ENCODE peak calls at places on chromosomes 4 and X, in nine cellular contexts. One of them, this sample, is unnamed.

GRCh38 chr4:73589887-73590801 is 30.1 kb downstream of the RASSF6 start:
- DNase-seq in progenitor cell of endocrine pancreas: no peak
- DNase-seq in B cell: peak
- DNase-seq in GM20000: peak
- DNase-seq in nephron progenitor cell: no peak
- DNase-seq in H9: no peak
- DNase-seq in neural crest cell: no peak
- DNase-seq in mucosa of descending colon: no peak
- DNase-seq in dorsolateral prefrontal cortex: no peak
- DNase-seq in this sample: no peak

GRCh38 chrX:36577006-36577405 is 431.2 kb upstream of the FAM47C start:
- DNase-seq in B cell: no peak
- DNase-seq in progenitor cell of endocrine pancreas: no peak
- DNase-seq in mucosa of descending colon: no peak
- DNase-seq in neural crest cell: no peak
- DNase-seq in GM20000: no peak
- DNase-seq in nephron progenitor cell: no peak
- DNase-seq in dorsolateral prefrontal cortex: no peak
- DNase-seq in H9: no peak
- DNase-seq in this sample: no peak

GRCh38 chr4:169205146-169205806 is 65.5 kb downstream of the SH3RF1 start:
- DNase-seq in progenitor cell of endocrine pancreas: no peak
- DNase-seq in dorsolateral prefrontal cortex: no peak
- DNase-seq in H9: no peak
- DNase-seq in GM20000: no peak
- DNase-seq in nephron progenitor cell: no peak
- DNase-seq in mucosa of descending colon: no peak
- DNase-seq in neural crest cell: no peak
- DNase-seq in B cell: no peak
- DNase-seq in this sample: no peak

GRCh38 chrX:18899796-18900380 is 84.0 kb downstream of the PHKA2 start:
- DNase-seq in progenitor cell of endocrine pancreas: no peak
- DNase-seq in nephron progenitor cell: peak
- DNase-seq in dorsolateral prefrontal cortex: no peak
- DNase-seq in B cell: no peak
- DNase-seq in neural crest cell: no peak
- DNase-seq in mucosa of descending colon: no peak
- DNase-seq in GM20000: peak
- DNase-seq in H9: peak
- DNase-seq in this sample: no peak

GRCh38 chrX:97524340-97524739 is 640.6 kb downstream of the RPA4 start:
- DNase-seq in B cell: no peak
- DNase-seq in dorsolateral prefrontal cortex: no peak
- DNase-seq in progenitor cell of endocrine pancreas: no peak
- DNase-seq in mucosa of descending colon: no peak
- DNase-seq in nephron progenitor cell: no peak
- DNase-seq in GM20000: no peak
- DNase-seq in neural crest cell: no peak
- DNase-seq in H9: no peak
- DNase-seq in this sample: no peak

GRCh38 chrX:108053218-108053617 is 8.4 kb downstream of the VSIG1 start:
- DNase-seq in nephron progenitor cell: no peak
- DNase-seq in H9: no peak
- DNase-seq in dorsolateral prefrontal cortex: no peak
- DNase-seq in progenitor cell of endocrine pancreas: no peak
- DNase-seq in neural crest cell: no peak
- DNase-seq in B cell: no peak
- DNase-seq in GM20000: no peak
- DNase-seq in mucosa of descending colon: no peak
- DNase-seq in this sample: no peak

GRCh38 chr4:20554134-20554533 is 146.1 kb upstream of the PACRGL start:
- DNase-seq in H9: no peak
- DNase-seq in nephron progenitor cell: no peak
- DNase-seq in GM20000: no peak
- DNase-seq in neural crest cell: no peak
- DNase-seq in dorsolateral prefrontal cortex: no peak
- DNase-seq in B cell: no peak
- DNase-seq in progenitor cell of endocrine pancreas: no peak
- DNase-seq in mucosa of descending colon: no peak
- DNase-seq in this sample: no peak

GRCh38 chr4:152360045-152360410 is 175.9 kb downstream of the FBXW7 start:
- DNase-seq in GM20000: peak
- DNase-seq in mucosa of descending colon: no peak
- DNase-seq in nephron progenitor cell: no peak
- DNase-seq in neural crest cell: no peak
- DNase-seq in dorsolateral prefrontal cortex: no peak
- DNase-seq in H9: no peak
- DNase-seq in B cell: no peak
- DNase-seq in progenitor cell of endocrine pancreas: no peak
- DNase-seq in this sample: no peak

GRCh38 chr4:55830048-55830447 is 10.5 kb downstream of the EXOC1L start:
- DNase-seq in dorsolateral prefrontal cortex: no peak
- DNase-seq in mucosa of descending colon: no peak
- DNase-seq in H9: no peak
- DNase-seq in B cell: no peak
- DNase-seq in GM20000: no peak
- DNase-seq in neural crest cell: no peak
- DNase-seq in progenitor cell of endocrine pancreas: no peak
- DNase-seq in nephron progenitor cell: no peak
- DNase-seq in this sample: no peak

GRCh38 chrX:9746148-9746880 is 19.3 kb downstream of the GPR143 start:
- DNase-seq in nephron progenitor cell: no peak
- DNase-seq in H9: no peak
- DNase-seq in dorsolateral prefrontal cortex: no peak
- DNase-seq in GM20000: no peak
- DNase-seq in B cell: no peak
- DNase-seq in neural crest cell: no peak
- DNase-seq in progenitor cell of endocrine pancreas: no peak
- DNase-seq in mucosa of descending colon: no peak
- DNase-seq in this sample: no peak

GRCh38 chrX:85111347-85111746 is 107.7 kb downstream of the APOOL start:
- DNase-seq in progenitor cell of endocrine pancreas: no peak
- DNase-seq in dorsolateral prefrontal cortex: no peak
- DNase-seq in B cell: peak
- DNase-seq in H9: no peak
- DNase-seq in nephron progenitor cell: no peak
- DNase-seq in neural crest cell: no peak
- DNase-seq in mucosa of descending colon: no peak
- DNase-seq in GM20000: no peak
- DNase-seq in this sample: no peak

DNA sequence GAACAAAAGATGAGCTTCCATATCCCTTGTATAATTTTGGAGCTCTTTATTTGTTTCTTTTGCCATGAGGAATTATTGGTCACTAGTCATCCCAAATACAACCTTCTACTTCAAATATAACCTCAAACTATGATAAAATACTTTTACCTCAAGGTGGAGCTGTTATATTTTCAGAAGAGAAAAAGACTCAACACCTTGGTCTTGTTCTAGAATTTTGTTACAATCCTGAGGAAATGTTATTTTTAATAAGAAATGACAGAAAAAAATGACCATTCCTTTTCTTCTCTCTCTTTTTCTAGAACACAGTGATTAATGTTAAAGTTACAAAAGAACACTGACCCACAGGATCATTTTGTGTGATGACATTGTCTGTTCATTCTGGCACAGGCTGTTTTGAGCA is 159.5 kb upstream of the CTSO start:
- DNase-seq in GM20000: no peak
- DNase-seq in mucosa of descending colon: no peak
- DNase-seq in progenitor cell of endocrine pancreas: no peak
- DNase-seq in H9: no peak
- DNase-seq in dorsolateral prefrontal cortex: no peak
- DNase-seq in nephron progenitor cell: no peak
- DNase-seq in neural crest cell: no peak
- DNase-seq in B cell: no peak
- DNase-seq in this sample: no peak
- TF ChIP-seq CTCF in GM20000: no peak
- TF ChIP-seq CTCF in mucosa of descending colon: no peak
- TF ChIP-seq CTCF in progenitor cell of endocrine pancreas: peak
- TF ChIP-seq CTCF in H9: peak
- TF ChIP-seq CTCF in dorsolateral prefrontal cortex: peak
- TF ChIP-seq CTCF in nephron progenitor cell: no peak
- TF ChIP-seq CTCF in neural crest cell: peak
- TF ChIP-seq CTCF in B cell: no peak
- TF ChIP-seq CTCF in this sample: no peak

GRCh38 chrX:145532176-145532780 is 285.0 kb downstream of the SPANXN1 start:
- DNase-seq in progenitor cell of endocrine pancreas: no peak
- DNase-seq in mucosa of descending colon: no peak
- DNase-seq in dorsolateral prefrontal cortex: no peak
- DNase-seq in B cell: no peak
- DNase-seq in H9: no peak
- DNase-seq in nephron progenitor cell: no peak
- DNase-seq in neural crest cell: no peak
- DNase-seq in GM20000: no peak
- DNase-seq in this sample: no peak
- TF ChIP-seq CTCF in progenitor cell of endocrine pancreas: no peak
- TF ChIP-seq CTCF in mucosa of descending colon: no peak
- TF ChIP-seq CTCF in dorsolateral prefrontal cortex: no peak
- TF ChIP-seq CTCF in B cell: no peak
- TF ChIP-seq CTCF in H9: no peak
- TF ChIP-seq CTCF in nephron progenitor cell: no peak
- TF ChIP-seq CTCF in neural crest cell: no peak
- TF ChIP-seq CTCF in GM20000: no peak
- TF ChIP-seq CTCF in this sample: no peak

GRCh38 chrX:17328837-17329236 is 46.2 kb upstream of the NHS start:
- DNase-seq in progenitor cell of endocrine pancreas: no peak
- DNase-seq in H9: no peak
- DNase-seq in B cell: no peak
- DNase-seq in neural crest cell: no peak
- DNase-seq in dorsolateral prefrontal cortex: no peak
- DNase-seq in GM20000: no peak
- DNase-seq in nephron progenitor cell: no peak
- DNase-seq in mucosa of descending colon: no peak
- DNase-seq in this sample: no peak

GRCh38 chrX:17323397-17323796 is 51.6 kb upstream of the NHS start:
- DNase-seq in B cell: no peak
- DNase-seq in dorsolateral prefrontal cortex: no peak
- DNase-seq in GM20000: no peak
- DNase-seq in neural crest cell: no peak
- DNase-seq in progenitor cell of endocrine pancreas: no peak
- DNase-seq in mucosa of descending colon: no peak
- DNase-seq in nephron progenitor cell: no peak
- DNase-seq in H9: no peak
- DNase-seq in this sample: no peak
- TF ChIP-seq CTCF in B cell: no peak
- TF ChIP-seq CTCF in dorsolateral prefrontal cortex: no peak
- TF ChIP-seq CTCF in GM20000: no peak
- TF ChIP-seq CTCF in neural crest cell: no peak
- TF ChIP-seq CTCF in progenitor cell of endocrine pancreas: no peak
- TF ChIP-seq CTCF in mucosa of descending colon: no peak
- TF ChIP-seq CTCF in nephron progenitor cell: no peak
- TF ChIP-seq CTCF in H9: peak
- TF ChIP-seq CTCF in this sample: no peak

GRCh38 chr4:2604614-2605013 is 68.2 kb downstream of the FAM193A start:
- DNase-seq in neural crest cell: no peak
- DNase-seq in mucosa of descending colon: no peak
- DNase-seq in nephron progenitor cell: no peak
- DNase-seq in GM20000: no peak
- DNase-seq in progenitor cell of endocrine pancreas: no peak
- DNase-seq in B cell: no peak
- DNase-seq in dorsolateral prefrontal cortex: no peak
- DNase-seq in H9: no peak
- DNase-seq in this sample: no peak

GRCh38 chr4:2595436-2595835 is 59.0 kb downstream of the FAM193A start:
- DNase-seq in neural crest cell: no peak
- DNase-seq in B cell: no peak
- DNase-seq in nephron progenitor cell: no peak
- DNase-seq in progenitor cell of endocrine pancreas: no peak
- DNase-seq in GM20000: no peak
- DNase-seq in H9: no peak
- DNase-seq in dorsolateral prefrontal cortex: no peak
- DNase-seq in mucosa of descending colon: no peak
- DNase-seq in this sample: peak

GRCh38 chr4:2600878-2601277 is 64.4 kb downstream of the FAM193A start:
- DNase-seq in dorsolateral prefrontal cortex: no peak
- DNase-seq in GM20000: no peak
- DNase-seq in mucosa of descending colon: no peak
- DNase-seq in H9: no peak
- DNase-seq in progenitor cell of endocrine pancreas: no peak
- DNase-seq in neural crest cell: no peak
- DNase-seq in B cell: no peak
- DNase-seq in nephron progenitor cell: no peak
- DNase-seq in this sample: peak

GRCh38 chr4:2596153-2596552 is 59.7 kb downstream of the FAM193A start:
- DNase-seq in progenitor cell of endocrine pancreas: no peak
- DNase-seq in nephron progenitor cell: no peak
- DNase-seq in dorsolateral prefrontal cortex: no peak
- DNase-seq in mucosa of descending colon: peak
- DNase-seq in GM20000: no peak
- DNase-seq in H9: no peak
- DNase-seq in neural crest cell: no peak
- DNase-seq in B cell: no peak
- DNase-seq in this sample: peak

DNA sequence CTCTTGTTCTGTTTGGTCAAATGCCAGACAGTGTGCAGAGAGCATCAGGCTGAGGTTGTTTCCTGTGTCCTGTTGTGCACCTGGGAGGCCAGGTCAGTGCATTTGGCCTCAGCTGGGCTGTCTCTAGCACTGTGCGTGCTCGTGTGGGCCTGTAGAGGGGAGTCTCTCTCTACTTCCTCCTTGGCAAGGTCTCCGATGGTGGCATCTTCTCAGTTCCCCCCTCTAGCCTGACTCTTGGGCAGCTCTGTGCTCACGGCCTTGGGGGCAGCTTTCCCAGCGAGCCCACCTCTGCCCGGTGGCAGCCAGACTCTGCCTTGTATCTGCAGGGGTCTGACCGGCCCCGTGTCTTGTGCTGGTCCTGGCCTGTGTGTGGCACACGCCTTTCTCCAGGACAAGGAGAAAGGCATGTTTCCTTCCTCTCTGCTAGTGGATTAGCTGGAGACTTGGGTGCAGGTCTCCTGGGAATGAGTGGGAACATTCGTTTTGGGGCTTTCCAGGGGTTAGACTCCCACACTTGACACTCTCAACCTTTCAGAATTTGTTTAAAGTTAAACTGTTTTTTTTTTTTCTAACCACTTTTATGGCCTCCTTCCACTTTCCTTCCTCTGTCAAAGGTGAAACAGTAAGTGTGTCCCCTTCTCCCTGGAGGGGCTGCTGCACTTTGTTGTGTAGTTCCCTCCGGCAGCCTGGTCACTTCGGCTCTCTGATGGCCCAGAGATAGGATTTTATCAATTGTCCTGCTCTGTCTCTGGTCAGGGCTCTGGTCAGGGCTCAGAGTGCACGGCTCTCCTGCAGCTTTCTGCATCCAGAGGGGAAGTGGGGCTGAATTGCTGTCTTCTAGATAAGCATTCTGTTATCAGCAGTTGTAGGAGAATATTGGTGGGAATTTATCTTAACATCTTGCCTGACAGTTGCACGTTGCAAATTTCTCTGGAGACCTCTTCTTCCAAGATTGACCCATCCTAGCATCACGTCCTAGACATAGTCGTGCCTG is 62.5 kb downstream of the FAM193A start:
- DNase-seq in nephron progenitor cell: no peak
- DNase-seq in dorsolateral prefrontal cortex: no peak
- DNase-seq in neural crest cell: no peak
- DNase-seq in progenitor cell of endocrine pancreas: no peak
- DNase-seq in B cell: peak
- DNase-seq in GM20000: peak
- DNase-seq in mucosa of descending colon: no peak
- DNase-seq in H9: peak
- DNase-seq in this sample: peak
- TF ChIP-seq CTCF in nephron progenitor cell: no peak
- TF ChIP-seq CTCF in dorsolateral prefrontal cortex: no peak
- TF ChIP-seq CTCF in neural crest cell: no peak
- TF ChIP-seq CTCF in progenitor cell of endocrine pancreas: no peak
- TF ChIP-seq CTCF in B cell: peak
- TF ChIP-seq CTCF in GM20000: peak
- TF ChIP-seq CTCF in mucosa of descending colon: no peak
- TF ChIP-seq CTCF in H9: peak
- TF ChIP-seq CTCF in this sample: peak

This sample was measured in upper lobe of right lung.